ENCODE peak calls at places on chromosomes 3 and 15, in six cellular contexts. C, U, B, G, L and V are unnamed samples.

GRCh38 chr15:25764980-25765735 is 98.0 kb downstream of the ATP10A start:
- DNase-seq in C (no peak), U (no peak), B (no peak), G (no peak), L (no peak), V (no peak)

GRCh38 chr15:35696767-35697231 is 150.8 kb upstream of the DPH6 start:
- DNase-seq in C (peak; percentile 75), U (no peak), B (peak; percentile 80), G (peak; percentile 62), L (peak; percentile 91), V (no peak)

GRCh38 chr3:172138792-172139507 is 99.6 kb downstream of the FNDC3B start:
- DNase-seq in C (no peak), U (no peak), B (peak; percentile 58), G (no peak), L (peak; percentile 59), V (no peak)

GRCh38 chr15:66369773-66370651 is 13.5 kb upstream of the TIPIN start:
- DNase-seq in C (peak; percentile 15), U (no peak), B (peak; percentile 24), G (peak; percentile 5), L (peak; percentile 62), V (no peak)

GRCh38 chr3:193377591-193377990 is 962 bp downstream of the ATP13A5 start:
- DNase-seq in C (no peak), U (no peak), B (no peak), G (no peak), L (no peak), V (no peak)

GRCh38 chr3:48625600-48625999 is 4.0 kb upstream of the TMEM89 start:
- DNase-seq in C (no peak), U (no peak), B (no peak), G (no peak), L (no peak), V (no peak)

GRCh38 chr3:159080236-159080635 is 278.4 kb downstream of the MFSD1 start:
- DNase-seq in C (no peak), U (no peak), B (no peak), G (no peak), L (no peak), V (no peak)

GRCh38 chr3:112090899-112091586 is 4.9 kb downstream of the C3orf52 start:
- DNase-seq in C (no peak), U (no peak), B (no peak), G (no peak), L (no peak), V (no peak)

GRCh38 chr3:43181202-43181910 is 75.5 kb upstream of the POMGNT2 start:
- DNase-seq in C (no peak), U (peak; percentile 45), B (no peak), G (no peak), L (no peak), V (no peak)

GRCh38 chr15:94230436-94230885 is 900 bp upstream of the MCTP2 start:
- DNase-seq in C (no peak), U (no peak), B (no peak), G (no peak), L (no peak), V (no peak)

GRCh38 chr15:31292391-31293020 is 34.1 kb upstream of the KLF13 start:
- DNase-seq in C (no peak), U (no peak), B (no peak), G (no peak), L (peak; percentile 16), V (no peak)

GRCh38 chr3:4794331-4794730 is 184.9 kb upstream of the BHLHE40 start:
- DNase-seq in C (no peak), U (no peak), B (no peak), G (no peak), L (no peak), V (no peak)

GRCh38 chr3:46966811-46967210 is 9.7 kb downstream of the CCDC12 start:
- DNase-seq in C (no peak), U (no peak), B (no peak), G (no peak), L (no peak), V (no peak)

GRCh38 chr3:51799879-51800757 is 21.1 kb upstream of the IQCF6 start:
- DNase-seq in C (peak; percentile 88), U (no peak), B (peak; percentile 86), G (peak; percentile 85), L (peak; percentile 86), V (no peak)

DNA sequence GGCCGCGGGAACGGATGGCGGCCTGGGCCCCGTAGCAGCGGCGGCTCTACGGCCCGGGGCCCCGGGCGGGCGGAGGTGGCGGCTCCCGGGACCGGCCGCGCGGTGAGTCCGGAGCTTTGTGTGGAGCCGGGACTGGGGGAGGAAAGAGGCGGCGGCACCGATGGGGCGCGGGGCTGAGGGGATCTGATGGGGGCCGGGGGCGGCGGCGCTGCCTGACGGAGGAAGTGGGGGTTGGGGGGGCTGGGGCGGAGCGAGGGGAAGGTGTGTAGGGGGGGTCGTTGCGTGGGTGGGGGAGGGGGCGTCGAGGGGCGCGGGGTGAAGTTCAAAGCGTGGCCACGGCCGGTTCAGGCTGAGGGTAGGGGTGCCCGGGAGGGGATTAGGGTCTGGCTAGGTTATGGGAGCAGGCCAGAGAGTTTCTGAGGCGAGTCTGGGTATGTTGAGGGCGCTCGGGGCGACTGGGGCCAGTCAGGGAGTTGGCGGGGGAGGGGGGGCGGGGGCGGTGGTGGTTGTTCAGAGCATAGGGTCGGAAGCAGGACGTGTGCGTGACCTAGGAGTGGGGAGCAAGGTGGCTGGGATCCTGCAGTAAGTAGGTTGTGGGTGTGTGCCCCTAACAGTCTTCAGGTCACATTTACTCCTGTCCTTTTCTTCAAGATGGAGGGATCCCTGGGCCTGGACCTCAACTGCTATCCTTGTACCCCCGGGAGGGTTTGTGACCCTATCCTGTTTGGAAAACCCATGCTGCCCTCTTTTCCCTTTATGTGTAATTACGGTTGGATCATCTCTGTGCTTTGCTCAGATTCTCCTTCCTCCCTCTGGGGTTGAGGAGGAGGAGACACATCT is 579 bp downstream of the ZNF609 start:
- DNase-seq in C (peak; percentile 79), U (peak; percentile 6), B (peak; percentile 90), G (peak; percentile 85), L (peak; percentile 83), V (peak; percentile 18)
- TF ChIP-seq CTCF in C (peak; percentile 22), U (no peak), B (peak; percentile 5), G (peak; percentile 24), L (peak; percentile 20), V (no peak)

GRCh38 chr3:45003406-45003805 is 22.7 kb upstream of the CLEC3B start:
- DNase-seq in C (no peak), U (no peak), B (no peak), G (no peak), L (no peak), V (no peak)
- TF ChIP-seq CTCF in C (no peak), U (no peak), B (no peak), G (no peak), L (no peak), V (no peak)

GRCh38 chr15:101702077-101702476 is 22.2 kb downstream of the TARS3 start:
- DNase-seq in C (no peak), U (no peak), B (no peak), G (no peak), L (peak; percentile 8), V (no peak)
- TF ChIP-seq CTCF in C (no peak), U (no peak), B (no peak), G (no peak), L (no peak), V (no peak)

GRCh38 chr3:165256554-165256953 is 60.4 kb upstream of the SLITRK3 start:
- DNase-seq in C (peak; percentile 8), U (no peak), B (no peak), G (no peak), L (no peak), V (no peak)

GRCh38 chr3:165259518-165260193 is 63.5 kb upstream of the SLITRK3 start:
- DNase-seq in C (peak; percentile 37), U (no peak), B (no peak), G (no peak), L (peak; percentile 59), V (no peak)

GRCh38 chr3:165254812-165255211 is 58.6 kb upstream of the SLITRK3 start:
- DNase-seq in C (peak; percentile 51), U (no peak), B (no peak), G (peak; percentile 0), L (peak; percentile 45), V (no peak)
- TF ChIP-seq CTCF in C (peak; percentile 14), U (no peak), B (no peak), G (no peak), L (peak; percentile 27), V (no peak)